ENCODE peak calls at places on chromosomes 4 and X, in four cellular contexts. R, U, I and J are unnamed samples.

GRCh38 chr4:59180161-59180560 is 2020.0 kb upstream of the ADGRL3 start:
- DNase-seq in R (no peak), U (no peak), I (no peak), J (no peak)

GRCh38 chr4:70734168-70734954 is 12.6 kb downstream of the RUFY3 start:
- DNase-seq in I (no peak), U (no peak), R (peak; percentile 26), J (no peak)

GRCh38 chr4:13543648-13544555 is at the start of gene NKX3-2:
- DNase-seq in I (no peak), U (no peak), R (no peak), J (no peak)

GRCh38 chr4:74546020-74546419 is 101.1 kb downstream of the AREG start:
- DNase-seq in R (no peak), U (no peak), I (no peak), J (no peak)

GRCh38 chr4:159515314-159516025 is 412.6 kb downstream of the RAPGEF2 start:
- DNase-seq in I (no peak), U (no peak), R (no peak), J (no peak)

GRCh38 chr4:24248674-24249644 is 335.4 kb downstream of the DHX15 start:
- DNase-seq in I (no peak), R (no peak), U (no peak), J (no peak)

GRCh38 chr4:146675171-146675570 is 36.5 kb downstream of the POU4F2 start:
- DNase-seq in U (no peak), R (no peak), I (no peak), J (no peak)

GRCh38 chr4:54632537-54632936 is 25.2 kb upstream of the KIT start:
- DNase-seq in I (no peak), R (no peak), U (no peak), J (no peak)

GRCh38 chr4:103498161-103499070 is 221.4 kb downstream of the TACR3 start:
- DNase-seq in R (no peak), I (no peak), U (no peak), J (no peak)

GRCh38 chr4:185535818-185536729 is 767 bp upstream of the PDLIM3 start:
- DNase-seq in U (no peak), R (peak; percentile 23), I (no peak), J (peak; percentile 43)

GRCh38 chrX:793216-793770 is 162.7 kb downstream of the SHOX start:
- DNase-seq in I (no peak), U (no peak), R (no peak), J (no peak)

GRCh38 chr4:16669036-16669435 is 229.4 kb downstream of the LDB2 start:
- DNase-seq in U (peak; percentile 28), I (no peak), R (no peak), J (no peak)

GRCh38 chr4:53189011-53189410 is 176.8 kb downstream of the SCFD2 start:
- DNase-seq in I (no peak), U (no peak), R (no peak), J (no peak)

GRCh38 chr4:23238848-23239247 is 546.1 kb downstream of the GBA3 start:
- DNase-seq in U (no peak), I (no peak), R (no peak), J (no peak)

GRCh38 chr4:101292214-101292613 is 55.1 kb downstream of the PPP3CA start:
- DNase-seq in R (no peak), I (no peak), U (no peak), J (no peak)

GRCh38 chr4:141905751-141906150 is 269.4 kb downstream of the IL15 start:
- DNase-seq in U (no peak), I (no peak), R (no peak), J (no peak)

GRCh38 chr4:19152264-19152663 is 1099.4 kb upstream of the SLIT2 start:
- DNase-seq in U (no peak), I (no peak), R (no peak), J (no peak)

GRCh38 chr4:38162240-38162784 is 202.1 kb downstream of the PTTG2 start:
- DNase-seq in U (peak; percentile 59), R (no peak), I (no peak), J (no peak)

GRCh38 chrX:22922961-22923360 is 76.8 kb upstream of the DDX53 start:
- DNase-seq in I (no peak), R (no peak), U (no peak), J (no peak)

GRCh38 chrX:106168107-106168506 is at the start of gene PWWP3B:
- DNase-seq in R (peak; percentile 23), U (peak; percentile 65), I (no peak), J (no peak)

GRCh38 chr4:183968931-183969330 is 63.8 kb downstream of the STOX2 start:
- DNase-seq in I (no peak), U (no peak), R (no peak), J (no peak)

GRCh38 chr4:22515145-22515887 is 550 bp downstream of the ADGRA3 start:
- DNase-seq in U (peak; percentile 77), I (no peak), R (peak; percentile 78), J (no peak)

GRCh38 chr4:184375027-184375426 is 99.3 kb downstream of the IRF2 start:
- DNase-seq in U (no peak), R (no peak), I (no peak), J (no peak)

GRCh38 chrX:81662381-81662780 is 460.5 kb downstream of the SH3BGRL start:
- DNase-seq in R (no peak), U (no peak), I (no peak), J (no peak)

GRCh38 chr4:102623622-102624021 is 122.5 kb downstream of the NFKB1 start:
- DNase-seq in R (no peak), I (no peak), U (no peak), J (no peak)

GRCh38 chrX:26373829-26374228 is 157.9 kb downstream of the MAGEB5 start:
- DNase-seq in U (no peak), I (no peak), R (no peak), J (no peak)

GRCh38 chr4:114043116-114043515 is 63.7 kb upstream of the ARSJ start:
- DNase-seq in R (no peak), U (no peak), I (no peak), J (no peak)

GRCh38 chr4:48329976-48330375 is 11.4 kb upstream of the SLAIN2 start:
- DNase-seq in R (no peak), I (no peak), U (no peak), J (no peak)

GRCh38 chrX:30657542-30658238 is 4.5 kb downstream of the GK start:
- DNase-seq in R (no peak), I (no peak), U (no peak), J (no peak)

GRCh38 chr4:156830356-156830755 is 141.2 kb downstream of the PDGFC start:
- DNase-seq in U (no peak), I (no peak), R (no peak), J (no peak)

GRCh38 chr4:101242441-101242840 is 104.9 kb downstream of the PPP3CA start:
- DNase-seq in R (no peak), U (no peak), I (no peak), J (no peak)

GRCh38 chr4:152536545-152537182 is 772 bp upstream of the FBXW7 start:
- DNase-seq in U (no peak), I (no peak), R (peak; percentile 69), J (no peak)

GRCh38 chrX:78105944-78106650 is 2.0 kb downstream of the PGK1 start:
- DNase-seq in I (no peak), R (no peak), U (no peak), J (no peak)

GRCh38 chr4:39053983-39054382 is 8.0 kb upstream of the KLHL5 start:
- DNase-seq in U (no peak), R (no peak), I (no peak), J (no peak)

GRCh38 chrX:48685416-48685815 is 1.8 kb downstream of the WAS start:
- DNase-seq in U (no peak), I (no peak), R (no peak), J (no peak)

GRCh38 chr4:84722720-84723119 is 139.8 kb downstream of the CDS1 start:
- DNase-seq in I (no peak), R (no peak), U (no peak), J (no peak)

GRCh38 chrX:43592597-43592996 is 63.5 kb upstream of the MAOA start:
- DNase-seq in I (no peak), R (no peak), U (no peak), J (peak; percentile 34)

GRCh38 chr4:139299536-139299935 is 1.8 kb upstream of the NAA15 start:
- DNase-seq in U (no peak), I (no peak), R (no peak), J (no peak)
- H3K4me3 ChIP-seq in U (peak overlapping the region; percentile 99), I (no peak overlapping the region), R (peak overlapping the region; percentile 90), J (no peak overlapping the region)

GRCh38 chr4:178070155-178070554 is 627.9 kb upstream of the AGA start:
- DNase-seq in I (no peak), R (no peak), U (no peak), J (no peak)

GRCh38 chr4:178066338-178066941 is 624.2 kb upstream of the AGA start:
- DNase-seq in U (no peak), R (no peak), I (no peak), J (no peak)

GRCh38 chr4:178063568-178063967 is 621.3 kb upstream of the AGA start:
- DNase-seq in R (no peak), U (no peak), I (no peak), J (no peak)

GRCh38 chr4:178068136-178068535 is 625.9 kb upstream of the AGA start:
- DNase-seq in U (no peak), R (no peak), I (no peak), J (no peak)
- TF ChIP-seq POLR2AphosphoS5 in U (no peak), R (no peak), I (no peak), J (no peak)

DNA sequence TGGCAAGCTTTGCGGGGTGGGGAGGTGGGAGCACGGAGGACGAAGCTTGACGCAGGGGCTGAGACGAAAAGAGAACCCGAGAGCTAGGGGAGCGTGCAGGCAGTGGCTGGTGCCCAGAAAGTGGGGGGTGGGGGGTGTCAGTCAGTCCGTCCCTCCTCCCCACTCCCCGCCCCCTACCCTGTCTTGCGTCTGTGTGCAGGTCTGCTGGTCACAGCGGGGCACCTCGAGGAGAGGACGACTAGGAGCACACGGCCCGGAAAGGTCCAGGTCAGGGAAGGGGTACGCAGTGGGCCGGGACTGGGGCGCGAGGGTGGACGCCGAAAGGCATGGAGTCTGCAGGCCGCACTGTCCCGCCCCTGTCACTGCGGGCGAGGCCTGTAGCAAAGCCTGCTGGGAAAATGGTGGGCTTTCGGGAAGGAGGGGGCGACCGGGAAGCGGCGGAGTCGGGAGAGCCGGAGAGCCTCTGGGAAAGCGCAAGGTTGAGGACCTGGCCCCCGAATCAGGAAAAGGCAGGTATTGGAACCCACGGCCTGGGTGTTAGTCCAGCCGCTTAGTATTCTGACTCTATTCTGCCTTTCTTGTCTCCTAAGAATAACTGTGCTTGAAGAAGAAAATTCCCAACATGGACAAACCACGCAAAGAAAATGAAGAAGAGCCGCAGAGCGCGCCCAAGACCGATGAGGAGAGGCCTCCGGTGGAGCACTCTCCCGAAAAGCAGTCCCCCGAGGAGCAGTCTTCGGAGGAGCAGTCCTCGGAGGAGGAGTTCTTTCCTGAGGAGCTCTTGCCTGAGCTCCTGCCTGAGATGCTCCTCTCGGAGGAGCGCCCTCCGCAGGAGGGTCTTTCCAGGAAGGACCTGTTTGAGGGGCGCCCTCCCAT is 758 bp downstream of the TCEAL1 start:
- DNase-seq in R (peak; percentile 60), I (peak; percentile 82), U (peak; percentile 40), J (peak; percentile 52)
- TF ChIP-seq CTCF in R (peak; percentile 22), I (peak; percentile 25), U (no peak), J (no peak)

GRCh38 chr4:148497258-148497657 is 55.0 kb upstream of the NR3C2 start:
- DNase-seq in U (no peak), R (no peak), I (no peak), J (no peak)

DNA sequence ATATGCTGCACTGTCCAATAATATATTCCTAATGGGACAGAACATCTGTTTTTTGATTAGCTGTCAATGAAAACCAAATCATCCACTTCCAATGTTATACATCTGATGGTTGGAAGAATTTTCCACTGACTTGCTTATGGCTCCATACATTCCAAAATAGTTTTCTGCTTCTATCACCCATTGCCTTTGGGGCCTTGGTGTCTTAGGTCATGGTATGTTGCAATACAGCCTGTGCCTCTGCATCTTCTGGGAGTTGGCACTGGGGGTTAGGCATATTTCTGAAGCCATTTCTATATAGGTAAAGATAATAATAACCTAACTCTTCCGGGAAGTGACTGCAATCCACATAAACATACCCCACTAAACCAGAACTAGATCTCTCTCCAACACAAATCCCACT is 53.2 kb upstream of the NR3C2 start:
- DNase-seq in R (no peak), U (no peak), I (no peak), J (no peak)
- H3K4me3 ChIP-seq in R (no peak overlapping the region), U (no peak overlapping the region), I (no peak overlapping the region), J (no peak overlapping the region)